ENCODE peak calls at places on chromosomes 6 and 20, in nine cellular contexts. A is NCI-H526 treated with DMSO at 0.1 percent for 48 hours; F is activated CD4-positive, alpha-beta T cell treated with anti-CD3 and anti-CD28 coated beads, Interleukin-2, amount 50 U/mL, for 48 hours; S is head of caudate nucleus; W is HT1080; T is dermis blood vessel endothelial cell; X is naive thymus-derived CD4-positive, alpha-beta T cell; B is tibial nerve; D is central memory CD4-positive, alpha-beta T cell. P is an unnamed sample.

GRCh38 chr6:15893556-15894253 is 230.9 kb upstream of the DTNBP1 start:
- DNase-seq in A (peak; percentile 50), F (no peak), S (no peak), W (peak; percentile 38), T (peak; percentile 61), X (no peak), B (no peak), D (no peak), P (no peak)

GRCh38 chr20:2417142-2417541 is 36.4 kb downstream of the TGM6 start:
- DNase-seq in A (no peak), F (no peak), S (no peak), W (no peak), T (no peak), X (no peak), B (no peak), D (no peak), P (no peak)

GRCh38 chr6:121959501-121959900 is 440.0 kb upstream of the HSF2 start:
- DNase-seq in A (no peak), F (no peak), S (no peak), W (no peak), T (peak; percentile 11), X (no peak), B (no peak), D (no peak), P (no peak)

GRCh38 chr6:44219053-44219814 is 2.5 kb downstream of the MYMX start:
- DNase-seq in A (peak; percentile 94), F (peak; percentile 20), S (peak; percentile 69), W (no peak), T (peak; percentile 93), X (peak; percentile 51), B (peak; percentile 75), D (no peak), P (peak; percentile 55)

GRCh38 chr6:12403201-12403826 is 113.2 kb downstream of the EDN1 start:
- DNase-seq in A (no peak), F (no peak), S (no peak), W (peak; percentile 70), T (peak; percentile 58), X (no peak), B (no peak), D (no peak), P (peak; percentile 81)

GRCh38 chr6:127348046-127348661 is 4.7 kb upstream of the ECHDC1 start:
- DNase-seq in A (no peak), F (no peak), S (no peak), W (no peak), T (no peak), X (no peak), B (no peak), D (no peak), P (no peak)

GRCh38 chr20:24275946-24276705 is 193.3 kb upstream of the SYNDIG1 start:
- DNase-seq in A (no peak), F (no peak), S (no peak), W (no peak), T (no peak), X (no peak), B (no peak), D (no peak), P (no peak)

GRCh38 chr6:106529438-106529837 is 99.9 kb downstream of the RTN4IP1 start:
- DNase-seq in A (no peak), F (no peak), S (no peak), W (no peak), T (no peak), X (no peak), B (no peak), D (no peak), P (peak; percentile 45)

GRCh38 chr6:114887037-114887436 is 544.2 kb upstream of the HS3ST5 start:
- DNase-seq in A (no peak), F (no peak), S (no peak), W (no peak), T (no peak), X (no peak), B (no peak), D (no peak), P (no peak)

GRCh38 chr6:128235556-128235955 is 284.8 kb downstream of the PTPRK start:
- DNase-seq in A (no peak), F (no peak), S (no peak), W (no peak), T (no peak), X (no peak), B (no peak), D (no peak), P (peak; percentile 41)

GRCh38 chr6:117508450-117508971 is 26.0 kb downstream of the DCBLD1 start:
- DNase-seq in A (no peak), F (no peak), S (no peak), W (no peak), T (no peak), X (no peak), B (no peak), D (no peak), P (no peak)

GRCh38 chr6:43274916-43275597 is 23.0 kb upstream of the SLC22A7 start:
- DNase-seq in A (no peak), F (peak; percentile 24), S (no peak), W (no peak), T (no peak), X (peak; percentile 45), B (no peak), D (peak; percentile 13), P (no peak)

GRCh38 chr6:150517175-150517574 is 82.5 kb upstream of the PLEKHG1 start:
- DNase-seq in A (no peak), F (no peak), S (no peak), W (peak; percentile 56), T (no peak), X (no peak), B (no peak), D (no peak), P (peak; percentile 21)

GRCh38 chr20:6057704-6058103 is 3.8 kb upstream of the LRRN4 start:
- DNase-seq in A (no peak), F (no peak), S (no peak), W (no peak), T (no peak), X (no peak), B (no peak), D (no peak), P (no peak)

GRCh38 chr6:16944601-16945000 is 157.2 kb upstream of the STMND1 start:
- DNase-seq in A (no peak), F (no peak), S (no peak), W (no peak), T (no peak), X (no peak), B (no peak), D (no peak), P (peak; percentile 59)

GRCh38 chr20:43985608-43986316 is 71.1 kb downstream of the TOX2 start:
- DNase-seq in A (no peak), F (no peak), S (no peak), W (no peak), T (peak; percentile 35), X (no peak), B (no peak), D (no peak), P (peak; percentile 51)

GRCh38 chr6:150028799-150029198 is 3.5 kb upstream of the RAET1L start:
- DNase-seq in A (no peak), F (no peak), S (no peak), W (no peak), T (no peak), X (no peak), B (no peak), D (no peak), P (no peak)

GRCh38 chr20:20549267-20549612 is 163.2 kb downstream of the RALGAPA2 start:
- DNase-seq in A (no peak), F (no peak), S (no peak), W (peak; percentile 5), T (no peak), X (no peak), B (no peak), D (no peak), P (no peak)

GRCh38 chr6:392441-393390 is 1.2 kb downstream of the IRF4 start:
- DNase-seq in A (peak; percentile 15), F (no peak), S (no peak), W (no peak), T (no peak), X (peak; percentile 59), B (no peak), D (peak; percentile 24), P (no peak)

GRCh38 chr6:39377530-39377929 is 55.0 kb upstream of the KCNK16 start:
- DNase-seq in A (peak; percentile 18), F (no peak), S (peak; percentile 87), W (peak; percentile 66), T (peak; percentile 79), X (no peak), B (peak; percentile 77), D (no peak), P (peak; percentile 75)

P was measured in M059J.